ENCODE peak calls at places on chromosomes 1 and 21, in seven cellular contexts. Y, R, U, N, H, Q and W are unnamed samples.

GRCh38 chr1:9630331-9631081 is 21.0 kb upstream of the PIK3CD start:
- DNase-seq in H (no peak), N (no peak), U (no peak), R (no peak), Q (no peak), Y (no peak), W (no peak)

GRCh38 chr1:201127755-201128455 is 921 bp upstream of the ASCL5 start:
- DNase-seq in U (no peak), Q (no peak), R (no peak), Y (no peak), H (peak), N (no peak), W (no peak)

GRCh38 chr1:39955547-39956539 is 898 bp downstream of the MFSD2A start:
- DNase-seq in R (peak), Q (no peak), U (no peak), H (peak), Y (peak), N (no peak), W (no peak)

GRCh38 chr1:17955302-17956285 is 152.0 kb upstream of the IGSF21 start:
- DNase-seq in N (no peak), Q (no peak), H (no peak), U (no peak), R (no peak), Y (no peak), W (no peak)

GRCh38 chr1:179587336-179587735 is 4.3 kb upstream of the TDRD5 start:
- DNase-seq in N (no peak), Y (no peak), R (no peak), H (no peak), U (no peak), Q (no peak), W (no peak)

GRCh38 chr1:29518183-29518835 is 282.0 kb downstream of the PTPRU start:
- DNase-seq in R (no peak), U (no peak), Y (no peak), Q (no peak), N (peak), H (no peak), W (no peak)

GRCh38 chr1:206447792-206448191 is 22.5 kb upstream of the IKBKE start:
- DNase-seq in R (no peak), H (no peak), N (no peak), Y (no peak), U (no peak), Q (no peak), W (no peak)

GRCh38 chr1:41547781-41548560 is 63.5 kb upstream of the EDN2 start:
- DNase-seq in N (peak), Y (no peak), U (no peak), R (peak), H (no peak), Q (no peak), W (no peak)

GRCh38 chr1:29700522-29700921 is 464.2 kb downstream of the PTPRU start:
- DNase-seq in Y (no peak), U (no peak), H (no peak), Q (no peak), N (no peak), R (no peak), W (no peak)

GRCh38 chr1:230068952-230069684 is 2.1 kb downstream of the GALNT2 start:
- DNase-seq in U (no peak), N (no peak), R (peak), Q (peak), Y (no peak), H (no peak), W (no peak)

GRCh38 chr1:113536182-113536780 is 146.0 kb downstream of the MAGI3 start:
- DNase-seq in N (no peak), U (no peak), Q (no peak), H (no peak), R (no peak), Y (peak), W (no peak)

GRCh38 chr1:159602501-159602900 is 14.9 kb downstream of the APCS start:
- DNase-seq in U (no peak), Y (no peak), H (no peak), N (no peak), Q (no peak), R (no peak), W (no peak)

GRCh38 chr1:161198206-161198876 is 513 bp downstream of the ADAMTS4 start:
- DNase-seq in R (peak), Q (no peak), Y (peak), N (peak), H (peak), U (peak), W (peak)

GRCh38 chr1:95396557-95396956 is 162.5 kb downstream of the RWDD3 start:
- DNase-seq in Y (no peak), U (no peak), R (no peak), H (no peak), Q (no peak), N (no peak), W (no peak)

GRCh38 chr1:234409328-234409727 is 36.1 kb downstream of the COA6 start:
- DNase-seq in Y (no peak), H (no peak), N (no peak), U (no peak), R (no peak), Q (no peak), W (no peak)

GRCh38 chr1:205228052-205228451 is 306 bp downstream of the TMCC2 start:
- DNase-seq in Q (no peak), R (no peak), Y (no peak), U (no peak), N (no peak), H (no peak), W (no peak)

GRCh38 chr1:222529916-222530315 is 18.0 kb downstream of the HHIPL2 start:
- DNase-seq in R (no peak), U (no peak), Y (no peak), H (no peak), N (no peak), Q (no peak), W (no peak)

GRCh38 chr1:10646347-10646861 is 150.0 kb downstream of the CASZ1 start:
- DNase-seq in N (no peak), U (no peak), Y (peak), H (no peak), R (no peak), Q (peak), W (no peak)

GRCh38 chr1:201310986-201311355 is 27.7 kb downstream of the PKP1 start:
- DNase-seq in R (no peak), H (peak), Q (peak), N (no peak), Y (no peak), U (peak), W (no peak)

GRCh38 chr1:247747616-247748015 is 325 bp downstream of the OR14A2 start:
- DNase-seq in Q (no peak), H (peak), N (no peak), U (no peak), R (no peak), Y (peak), W (no peak)

GRCh38 chr1:197269053-197269452 is 1.0 kb downstream of the CRB1 start:
- DNase-seq in Q (no peak), R (peak), Y (no peak), N (no peak), U (no peak), H (no peak), W (peak)

GRCh38 chr21:45590726-45591618 is 48.7 kb upstream of the SLC19A1 start:
- DNase-seq in Y (peak), Q (no peak), R (no peak), U (peak), H (peak), N (peak), W (no peak)

GRCh38 chr1:244092293-244093264 is 41.5 kb downstream of the ZBTB18 start:
- DNase-seq in Y (peak), U (no peak), Q (no peak), R (no peak), N (no peak), H (no peak), W (no peak)

GRCh38 chr1:225861834-225862580 is 20.2 kb downstream of the TMEM63A start:
- DNase-seq in H (peak), U (no peak), R (no peak), N (no peak), Q (no peak), Y (no peak), W (no peak)

GRCh38 chr1:188350104-188350503 is 1521.4 kb downstream of the PLA2G4A start:
- DNase-seq in N (no peak), R (no peak), U (no peak), Q (no peak), H (no peak), Y (no peak), W (no peak)

GRCh38 chr1:9784508-9785133 is 39.1 kb downstream of the CLSTN1 start:
- DNase-seq in H (no peak), R (peak), N (peak), U (no peak), Q (peak), Y (peak), W (no peak)

GRCh38 chr21:44428281-44428942 is 26.9 kb upstream of the LRRC3 start:
- DNase-seq in Q (no peak), N (peak), Y (no peak), H (no peak), U (no peak), R (no peak), W (no peak)

GRCh38 chr21:39048064-39048463 is 135.2 kb downstream of the PSMG1 start:
- DNase-seq in R (peak), N (peak), Y (peak), H (peak), U (no peak), Q (no peak), W (no peak)

GRCh38 chr1:246647113-246647512 is 77.1 kb upstream of the SCCPDH start:
- DNase-seq in N (peak), Y (peak), Q (no peak), U (no peak), H (peak), R (peak), W (peak)

GRCh38 chr1:205275133-205275532 is 46.4 kb downstream of the NUAK2 start:
- DNase-seq in R (no peak), N (no peak), U (no peak), Q (peak), Y (no peak), H (no peak), W (no peak)

GRCh38 chr1:68285046-68285445 is 52.7 kb upstream of the WLS start:
- DNase-seq in Y (no peak), U (no peak), N (no peak), H (no peak), R (no peak), Q (no peak), W (no peak)

GRCh38 chr1:10936998-10937901 is 75.2 kb upstream of the TARDBP start:
- DNase-seq in R (no peak), H (no peak), U (no peak), Y (no peak), N (no peak), Q (no peak), W (no peak)

GRCh38 chr1:187037973-187038553 is 209.3 kb downstream of the PLA2G4A start:
- DNase-seq in R (no peak), Y (no peak), Q (no peak), U (no peak), H (no peak), N (no peak), W (no peak)

GRCh38 chr21:45607021-45607921 is 36.3 kb upstream of the PCBP3 start:
- DNase-seq in N (no peak), U (no peak), Q (no peak), Y (peak), R (no peak), H (no peak), W (no peak)

GRCh38 chr1:120179420-120180348 is 3.4 kb upstream of the SEC22B start:
- DNase-seq in H (peak), Q (peak), Y (peak), R (peak), N (peak), U (no peak), W (no peak)

DNA sequence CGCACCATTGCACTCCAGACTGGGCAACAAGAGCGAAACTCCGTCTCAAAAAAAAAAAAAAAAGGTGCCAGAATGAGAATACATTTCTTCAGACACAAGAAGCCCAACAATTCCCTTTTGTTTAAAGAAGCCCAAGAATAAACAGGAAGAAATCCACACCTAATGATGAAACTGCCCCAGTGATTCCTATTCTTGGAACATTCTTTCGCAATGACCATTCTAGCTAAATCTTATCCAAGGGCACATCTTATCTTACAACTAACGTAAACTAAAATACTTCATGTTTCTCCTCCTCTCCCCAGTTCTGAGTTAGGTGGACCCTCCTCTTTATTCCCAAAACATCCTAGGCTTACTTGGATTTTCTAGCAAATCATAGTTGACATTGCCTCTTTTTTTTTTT is 18.4 kb upstream of the OTUD3 start:
- DNase-seq in Y (peak), N (no peak), H (no peak), R (no peak), Q (peak), U (no peak), W (no peak)
- H3K27ac ChIP-seq in Y (no peak), N (no peak), H (no peak), R (no peak), Q (no peak), U (no peak), W (no peak)

GRCh38 chr1:89800022-89800655 is 20.7 kb upstream of the LRRC8D start:
- DNase-seq in Y (no peak), Q (no peak), H (no peak), R (no peak), U (no peak), N (no peak), W (no peak)
- H3K27ac ChIP-seq in Y (no peak), Q (no peak), H (no peak), R (no peak), U (no peak), N (no peak), W (no peak)

GRCh38 chr1:193183019-193183643 is 3.3 kb downstream of the B3GALT2 start:
- DNase-seq in H (no peak), Q (peak), N (no peak), R (peak), U (no peak), Y (peak), W (no peak)
- H3K27ac ChIP-seq in H (no peak), Q (no peak), N (no peak), R (no peak), U (no peak), Y (peak), W (no peak)

GRCh38 chr1:2233468-2233867 is 5.3 kb downstream of the SKI start:
- DNase-seq in H (peak), N (no peak), Q (no peak), R (no peak), U (no peak), Y (no peak), W (no peak)

GRCh38 chr1:2233997-2234761 is 6.1 kb downstream of the SKI start:
- DNase-seq in Y (peak), N (peak), R (no peak), Q (peak), U (no peak), H (peak), W (peak)

GRCh38 chr1:2232255-2232915 is 4.3 kb downstream of the SKI start:
- DNase-seq in N (no peak), H (peak), U (no peak), Q (no peak), R (no peak), Y (no peak), W (peak)

GRCh38 chr1:2231667-2232254 is 3.6 kb downstream of the SKI start:
- DNase-seq in H (peak), Y (peak), U (peak), R (peak), N (peak), Q (peak), W (peak)

DNA sequence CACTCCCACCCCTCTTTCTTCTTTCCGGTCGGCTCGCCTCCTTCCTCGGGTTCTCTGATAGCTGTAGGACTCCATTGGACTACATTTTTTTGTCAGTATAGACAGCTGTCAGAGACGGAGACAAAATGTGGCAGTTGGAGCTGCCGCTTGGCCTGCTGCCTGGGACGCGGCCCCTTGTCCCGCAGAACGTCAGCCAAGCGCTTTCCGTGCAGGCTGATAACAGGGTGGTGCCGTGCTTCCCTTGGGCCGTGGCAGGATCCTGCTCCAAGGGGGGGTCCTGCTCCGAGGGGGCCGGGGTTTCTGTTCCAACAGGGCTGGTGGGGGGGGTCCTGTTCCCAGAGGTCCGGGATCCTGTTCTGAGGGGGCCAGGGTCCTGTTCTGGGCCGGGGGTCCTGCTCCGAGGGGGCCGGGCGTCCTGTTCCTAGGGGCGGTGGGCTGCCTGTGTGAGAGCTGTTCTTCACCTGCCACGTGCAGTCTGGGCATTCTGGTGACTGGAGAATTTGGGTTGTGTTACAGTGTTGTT is 4.9 kb downstream of the SKI start:
- DNase-seq in U (no peak), Q (no peak), N (no peak), H (peak), Y (peak), R (no peak), W (no peak)
- H3K27ac ChIP-seq in U (peak), Q (peak), N (peak), H (peak), Y (no peak), R (no peak), W (peak)

DNA sequence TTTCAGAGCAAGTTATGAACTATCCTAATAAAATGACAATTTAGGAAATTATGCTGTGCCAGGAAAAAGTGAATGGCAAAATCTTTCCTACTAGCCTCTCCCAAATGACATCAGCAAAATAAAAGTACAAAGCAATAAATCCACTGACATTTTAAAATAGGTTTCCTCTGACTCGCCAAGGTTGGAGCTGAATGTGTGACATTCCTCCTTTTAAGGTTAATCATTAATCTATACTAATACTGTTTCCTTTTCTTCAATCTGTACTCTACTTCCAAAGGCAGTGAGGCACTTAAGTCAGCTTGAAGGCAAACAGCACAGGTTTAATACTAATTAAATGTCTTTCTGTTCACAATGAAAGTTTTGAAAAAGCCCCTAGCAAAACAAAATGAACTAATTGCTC is 15.7 kb downstream of the RNF19B start:
- DNase-seq in N (no peak), R (no peak), Y (no peak), U (no peak), Q (no peak), H (no peak), W (no peak)
- H3K27ac ChIP-seq in N (no peak), R (no peak), Y (no peak), U (no peak), Q (peak), H (no peak), W (no peak)

GRCh38 chr1:36457691-36458090 is 6.5 kb downstream of the MRPS15 start:
- DNase-seq in R (no peak), H (no peak), Q (no peak), Y (no peak), N (no peak), U (no peak), W (no peak)

GRCh38 chr1:36456391-36456928 is 6.2 kb upstream of the OSCP1 start:
- DNase-seq in N (no peak), Y (no peak), U (no peak), Q (no peak), H (no peak), R (no peak), W (no peak)

GRCh38 chr1:36455386-36455785 is 5.1 kb upstream of the OSCP1 start:
- DNase-seq in Q (no peak), R (no peak), H (no peak), Y (no peak), U (no peak), N (no peak), W (no peak)

GRCh38 chr1:36463404-36463772 is 796 bp downstream of the MRPS15 start:
- DNase-seq in U (no peak), Y (no peak), N (no peak), H (no peak), Q (no peak), R (no peak), W (no peak)

DNA sequence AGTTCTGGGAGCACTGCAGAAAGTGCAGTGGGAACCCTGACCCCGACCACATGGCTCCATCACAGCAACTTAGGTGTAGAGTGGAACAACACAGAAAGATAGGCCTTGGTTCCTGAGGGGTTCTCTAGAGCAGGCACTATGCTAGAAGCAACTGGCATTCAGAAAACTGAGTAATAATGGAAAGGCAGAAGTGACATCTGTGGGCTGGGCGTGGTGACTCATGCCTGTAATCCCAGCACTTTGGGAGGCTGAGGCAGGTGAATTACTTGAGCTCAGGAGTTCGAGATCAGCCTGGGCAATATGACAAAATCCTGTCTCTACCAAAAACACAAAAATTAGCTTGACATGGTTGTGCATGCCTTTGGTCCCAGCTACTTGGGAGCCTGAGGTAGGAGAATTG is 5.3 kb downstream of the MRPS15 start:
- DNase-seq in N (no peak), R (no peak), Y (no peak), H (no peak), Q (no peak), U (no peak), W (no peak)
- H3K27ac ChIP-seq in N (no peak), R (no peak), Y (no peak), H (no peak), Q (no peak), U (no peak), W (no peak)